ENCODE peak calls at places on chromosomes 2 and 18, in eight cellular contexts. Y, P, G, J, Q, S, C and V are unnamed samples.

GRCh38 chr2:136765256-136765735 is at the start of gene THSD7B:
- DNase-seq in P (no peak), J (no peak), C (no peak), Q (no peak), G (peak), S (no peak), Y (peak), V (no peak)

GRCh38 chr18:31835528-31836138 is 75.0 kb upstream of the SLC25A52 start:
- DNase-seq in G (no peak), P (peak), C (peak), Q (no peak), Y (no peak), S (no peak), J (no peak), V (peak)

GRCh38 chr2:108536133-108536780 is 2.0 kb downstream of the LIMS1 start:
- DNase-seq in Y (no peak), C (peak), J (no peak), P (peak), Q (no peak), G (no peak), S (no peak), V (peak)

GRCh38 chr2:149601141-149601796 is 13.7 kb upstream of the MMADHC start:
- DNase-seq in J (no peak), P (peak), Q (no peak), C (peak), Y (no peak), S (no peak), G (no peak), V (peak)

GRCh38 chr18:12751891-12752290 is 49.0 kb downstream of the PSMG2 start:
- DNase-seq in G (no peak), P (no peak), Y (no peak), Q (no peak), J (no peak), C (no peak), S (no peak), V (no peak)

GRCh38 chr18:23186781-23187180 is 51.5 kb downstream of the CABLES1 start:
- DNase-seq in P (no peak), G (no peak), S (no peak), Y (no peak), Q (no peak), C (no peak), J (no peak), V (no peak)

GRCh38 chr2:98014379-98014778 is 18.6 kb upstream of the TMEM131 start:
- DNase-seq in S (no peak), Y (no peak), P (no peak), C (no peak), Q (no peak), J (no peak), G (no peak), V (no peak)

GRCh38 chr2:32715981-32716380 is 88.1 kb downstream of the TTC27 start:
- DNase-seq in Y (no peak), J (no peak), Q (no peak), P (no peak), C (peak), G (no peak), S (no peak), V (peak)

GRCh38 chr2:239661334-239662312 is 260.8 kb upstream of the HDAC4 start:
- DNase-seq in P (no peak), J (no peak), S (no peak), C (no peak), G (no peak), Y (peak), Q (no peak), V (no peak)

GRCh38 chr18:2846241-2846637 is 567 bp upstream of the EMILIN2 start:
- DNase-seq in Q (no peak), P (peak), G (peak), C (peak), S (no peak), Y (peak), J (peak), V (peak)

GRCh38 chr18:2848879-2849254 is 2.1 kb downstream of the EMILIN2 start:
- DNase-seq in J (no peak), Y (no peak), C (no peak), S (no peak), P (no peak), Q (no peak), G (no peak), V (peak)

GRCh38 chr18:2847341-2848144 is 737 bp downstream of the EMILIN2 start:
- DNase-seq in J (no peak), Y (peak), G (peak), C (peak), P (peak), S (no peak), Q (no peak), V (peak)

GRCh38 chr18:2846638-2847340 is at the start of gene EMILIN2:
- DNase-seq in S (no peak), Q (no peak), G (peak), P (peak), Y (peak), J (peak), C (peak), V (peak)

DNA sequence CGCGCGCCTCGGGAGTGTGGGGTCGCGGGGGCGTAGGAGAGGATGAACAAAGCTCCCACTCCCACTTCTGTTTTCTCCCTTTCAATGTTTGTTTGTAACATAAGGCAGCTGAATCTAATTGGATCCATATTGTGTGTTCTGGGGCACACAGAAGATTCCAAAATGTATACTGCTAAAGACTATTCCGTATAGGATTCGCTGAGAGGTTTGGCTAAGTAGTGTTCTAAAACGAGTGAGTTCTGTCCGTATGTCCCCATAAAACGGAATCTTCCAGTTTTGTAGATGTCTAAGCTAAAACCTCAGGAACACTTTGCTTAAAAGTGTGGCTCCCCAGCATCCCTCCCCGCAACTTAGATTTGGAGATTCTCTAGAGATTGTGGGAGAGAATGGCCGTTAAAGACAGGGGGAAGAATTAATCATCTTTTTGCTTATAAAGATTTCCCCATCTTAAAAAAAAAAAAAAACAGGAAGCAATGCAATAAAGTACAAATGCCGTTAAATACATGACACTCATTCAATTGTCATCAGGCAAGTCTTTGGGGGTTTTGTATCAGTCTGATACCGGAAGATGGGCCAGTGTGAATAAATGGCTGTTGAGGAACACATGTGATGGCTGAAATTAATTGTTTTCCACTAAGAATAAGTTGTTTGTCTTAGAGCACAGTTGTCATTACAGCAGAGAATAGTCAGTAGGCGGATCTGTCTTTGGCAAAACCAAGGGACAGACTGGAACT is 1.5 kb downstream of the EMILIN2 start:
- DNase-seq in Y (no peak), P (no peak), C (peak), J (no peak), Q (no peak), S (no peak), G (no peak), V (peak)
- H3K4me3 ChIP-seq in Y (peak), P (peak), C (peak), J (peak), Q (peak), S (peak), G (peak), V (peak)

DNA sequence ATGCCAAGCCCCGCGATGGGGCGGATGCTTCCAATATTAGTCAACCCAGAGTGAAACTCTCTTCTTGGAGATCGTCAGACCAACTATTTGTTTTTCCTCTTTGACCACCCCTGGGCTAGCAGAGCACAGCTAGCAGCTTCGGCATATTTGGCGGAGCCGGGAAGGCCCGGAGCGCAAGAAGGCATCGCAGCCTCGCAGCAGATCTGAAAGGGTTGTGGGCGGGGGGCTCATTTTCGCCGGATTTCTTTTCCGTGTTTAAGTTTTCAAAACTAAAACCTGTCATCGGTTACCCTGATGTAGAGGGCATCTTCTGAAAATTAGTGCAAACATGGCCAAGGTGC is 335 bp upstream of the ZNF385B start:
- DNase-seq in Y (peak), G (peak), P (peak), J (no peak), Q (no peak), S (no peak), C (peak), V (peak)
- H3K4me3 ChIP-seq in Y (peak), G (peak), P (peak), J (peak), Q (peak), S (peak), C (peak), V (peak)

GRCh38 chr18:58862404-58862803 is 2.3 kb upstream of the ZNF532 start:
- DNase-seq in P (no peak), J (no peak), C (no peak), S (no peak), Y (peak), Q (no peak), G (no peak), V (no peak)
- H3K4me3 ChIP-seq in P (no peak), J (no peak), C (peak), S (peak), Y (peak), Q (peak), G (no peak), V (peak)

GRCh38 chr2:160427629-160428424 is 65.8 kb downstream of the RBMS1 start:
- DNase-seq in Y (no peak), Q (no peak), G (no peak), J (peak), C (peak), P (peak), S (no peak), V (peak)
- H3K4me3 ChIP-seq in Y (no peak), Q (no peak), G (no peak), J (no peak), C (peak), P (peak), S (no peak), V (no peak)

GRCh38 chr2:68411397-68412126 is 46.5 kb downstream of the PLEK start:
- DNase-seq in J (no peak), P (no peak), Q (no peak), S (no peak), Y (no peak), G (no peak), C (no peak), V (no peak)
- H3K4me3 ChIP-seq in J (no peak), P (no peak), Q (no peak), S (no peak), Y (no peak), G (no peak), C (no peak), V (no peak)